ENCODE peak calls at places on chromosomes 11 and 22, in four cellular contexts. H is CD8-positive, alpha-beta memory T cell; J is mammary epithelial cell; Y is transverse colon. A is an unnamed sample.

GRCh38 chr11:21704539-21704938 is 488.3 kb upstream of the ANO5 start:
- DNase-seq in H (no peak), J (no peak), Y (no peak), A (no peak)

GRCh38 chr11:7955191-7955590 is 10.1 kb downstream of the NLRP10 start:
- DNase-seq in H (no peak), J (no peak), Y (no peak), A (no peak)

GRCh38 chr11:32643526-32643925 is 59.9 kb downstream of the EIF3M start:
- DNase-seq in Y (no peak), J (peak), H (no peak), A (peak)

GRCh38 chr11:45457649-45458048 is 171.5 kb upstream of the SYT13 start:
- DNase-seq in J (peak), H (no peak), Y (no peak), A (peak)

GRCh38 chr11:69221086-69221485 is 65.4 kb downstream of the SMIM38 start:
- DNase-seq in J (no peak), Y (no peak), H (no peak), A (no peak)

GRCh38 chr11:134342572-134343340 is 11.0 kb downstream of the GLB1L2 start:
- DNase-seq in J (no peak), H (no peak), Y (no peak), A (no peak)

GRCh38 chr11:69887841-69888670 is 68.8 kb upstream of the FGF3 start:
- DNase-seq in Y (no peak), H (no peak), J (no peak), A (no peak)

GRCh38 chr11:76153609-76153949 is 52.7 kb downstream of the WNT11 start:
- DNase-seq in Y (no peak), H (no peak), J (peak), A (no peak)

GRCh38 chr11:13440100-13440855 is 22.7 kb downstream of the BTBD10 start:
- DNase-seq in J (peak), H (no peak), Y (peak), A (peak)

GRCh38 chr22:37566329-37566837 is 6.1 kb downstream of the CDC42EP1 start:
- DNase-seq in J (no peak), H (peak), Y (peak), A (no peak)

GRCh38 chr11:119828011-119828410 is 99.0 kb upstream of the NECTIN1 start:
- DNase-seq in J (no peak), H (no peak), Y (peak), A (no peak)

GRCh38 chr22:43387815-43388214 is 24.0 kb upstream of the MPPED1 start:
- DNase-seq in H (no peak), J (no peak), Y (no peak), A (no peak)

GRCh38 chr22:25388866-25389540 is 169.6 kb downstream of the CRYBB2 start:
- DNase-seq in J (no peak), H (no peak), Y (no peak), A (no peak)

GRCh38 chr22:31089101-31090100 is 8.3 kb downstream of the SMTN start:
- DNase-seq in H (no peak), J (no peak), Y (peak), A (no peak)

GRCh38 chr11:34335801-34336200 is 22.0 kb downstream of the ABTB2 start:
- DNase-seq in J (no peak), H (no peak), Y (no peak), A (no peak)
- H3K27ac ChIP-seq in J (no peak), H (no peak), Y (no peak), A (no peak)

GRCh38 chr11:110952150-110952549 is 239.9 kb upstream of the ARHGAP20 start:
- DNase-seq in J (no peak), H (no peak), Y (no peak), A (no peak)

GRCh38 chr11:110951609-110952008 is 239.4 kb upstream of the ARHGAP20 start:
- DNase-seq in J (no peak), H (no peak), Y (no peak), A (no peak)

GRCh38 chr11:110947100-110947499 is 234.9 kb upstream of the ARHGAP20 start:
- DNase-seq in J (no peak), H (no peak), Y (no peak), A (no peak)

GRCh38 chr11:110951041-110951440 is 238.8 kb upstream of the ARHGAP20 start:
- DNase-seq in J (no peak), Y (no peak), H (no peak), A (no peak)

GRCh38 chr11:110948112-110948511 is 235.9 kb upstream of the ARHGAP20 start:
- DNase-seq in H (no peak), Y (no peak), J (no peak), A (no peak)
- H3K27ac ChIP-seq in H (no peak), Y (no peak), J (no peak), A (no peak)

GRCh38 chr11:128198206-128198605 is 389.2 kb downstream of the ETS1 start:
- DNase-seq in Y (no peak), J (no peak), H (no peak), A (no peak)

GRCh38 chr11:128204898-128205297 is 382.5 kb downstream of the ETS1 start:
- DNase-seq in Y (no peak), H (no peak), J (no peak), A (no peak)

GRCh38 chr11:128201006-128201405 is 386.4 kb downstream of the ETS1 start:
- DNase-seq in Y (no peak), H (no peak), J (no peak), A (no peak)

GRCh38 chr11:128200467-128200866 is 386.9 kb downstream of the ETS1 start:
- DNase-seq in Y (no peak), H (no peak), J (no peak), A (no peak)

GRCh38 chr11:128201801-128202200 is 385.6 kb downstream of the ETS1 start:
- DNase-seq in H (no peak), Y (no peak), J (no peak), A (no peak)
- H3K27ac ChIP-seq in H (no peak), Y (no peak), J (no peak), A (no peak)

DNA sequence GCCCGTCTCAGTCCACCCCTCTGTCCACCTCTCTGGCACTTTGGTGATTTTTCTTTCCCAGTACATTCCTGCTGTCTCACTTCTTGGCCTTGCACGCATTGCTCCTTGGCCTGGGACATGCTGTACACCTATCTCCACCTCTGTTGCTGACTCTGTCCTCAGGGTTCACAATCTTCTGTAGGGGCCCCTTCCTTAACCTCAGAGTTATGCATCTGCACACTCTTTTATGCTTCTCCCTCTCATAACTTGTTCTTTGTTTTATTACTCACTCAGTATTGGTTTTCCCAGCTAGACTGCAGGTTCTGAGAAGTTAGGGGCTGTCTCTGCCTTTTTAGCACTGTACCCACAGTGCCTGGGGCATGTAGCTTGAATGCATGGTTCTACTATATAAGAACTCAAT is 139.1 kb upstream of the MTMR2 start:
- DNase-seq in Y (no peak), H (no peak), J (no peak), A (no peak)
- H3K27ac ChIP-seq in Y (no peak), H (no peak), J (no peak), A (no peak)

GRCh38 chr11:125514336-125515101 is 18.5 kb upstream of the FEZ1 start:
- DNase-seq in Y (peak), J (peak), H (peak), A (peak)

GRCh38 chr11:125515102-125515439 is 19.0 kb upstream of the FEZ1 start:
- DNase-seq in H (no peak), Y (no peak), J (no peak), A (no peak)

GRCh38 chr11:125516266-125516665 is 20.2 kb upstream of the FEZ1 start:
- DNase-seq in Y (no peak), H (no peak), J (no peak), A (no peak)

GRCh38 chr11:125519865-125520834 is 24.1 kb upstream of the FEZ1 start:
- DNase-seq in H (no peak), Y (no peak), J (peak), A (no peak)

DNA sequence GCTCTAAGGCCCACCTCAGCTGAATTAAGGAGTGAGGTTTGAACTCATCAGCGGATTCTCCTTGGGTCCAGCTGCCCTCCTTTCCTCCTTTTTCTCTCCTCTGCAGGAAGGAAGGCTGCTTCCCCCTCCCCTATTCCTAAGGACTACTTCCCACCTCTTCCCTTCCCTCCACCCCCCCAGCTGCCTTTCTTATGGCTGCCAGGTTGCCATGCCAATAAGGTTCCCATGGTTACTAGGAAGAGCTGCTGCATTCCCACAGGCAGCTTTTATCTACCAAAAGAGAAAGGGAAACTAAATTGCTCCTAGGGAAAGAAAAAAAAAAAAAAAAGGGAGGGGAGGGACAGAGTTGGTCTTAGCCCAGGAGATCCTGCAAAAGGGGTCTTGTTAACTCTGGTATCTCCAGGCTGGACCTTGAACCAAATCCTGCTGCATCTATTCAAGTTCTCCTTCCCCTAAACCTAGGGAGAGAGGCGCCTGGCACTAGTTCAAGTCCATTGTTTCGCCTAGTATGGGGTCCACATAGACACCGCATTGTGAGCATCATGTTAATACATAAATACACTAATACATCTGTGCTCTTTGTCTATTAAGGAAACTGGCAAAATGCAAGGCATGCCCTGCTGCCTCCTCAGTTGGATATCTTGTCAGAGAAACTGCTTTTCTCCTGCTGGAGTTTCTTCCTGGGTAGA is 21.2 kb upstream of the FEZ1 start:
- DNase-seq in J (no peak), Y (no peak), H (no peak), A (no peak)
- H3K27ac ChIP-seq in J (no peak), Y (no peak), H (no peak), A (no peak)

GRCh38 chr11:123587559-123587958 is 66.9 kb downstream of the SCN3B start:
- DNase-seq in Y (peak), J (no peak), H (no peak), A (no peak)
- H3K27ac ChIP-seq in Y (peak), J (no peak), H (no peak), A (no peak)

DNA sequence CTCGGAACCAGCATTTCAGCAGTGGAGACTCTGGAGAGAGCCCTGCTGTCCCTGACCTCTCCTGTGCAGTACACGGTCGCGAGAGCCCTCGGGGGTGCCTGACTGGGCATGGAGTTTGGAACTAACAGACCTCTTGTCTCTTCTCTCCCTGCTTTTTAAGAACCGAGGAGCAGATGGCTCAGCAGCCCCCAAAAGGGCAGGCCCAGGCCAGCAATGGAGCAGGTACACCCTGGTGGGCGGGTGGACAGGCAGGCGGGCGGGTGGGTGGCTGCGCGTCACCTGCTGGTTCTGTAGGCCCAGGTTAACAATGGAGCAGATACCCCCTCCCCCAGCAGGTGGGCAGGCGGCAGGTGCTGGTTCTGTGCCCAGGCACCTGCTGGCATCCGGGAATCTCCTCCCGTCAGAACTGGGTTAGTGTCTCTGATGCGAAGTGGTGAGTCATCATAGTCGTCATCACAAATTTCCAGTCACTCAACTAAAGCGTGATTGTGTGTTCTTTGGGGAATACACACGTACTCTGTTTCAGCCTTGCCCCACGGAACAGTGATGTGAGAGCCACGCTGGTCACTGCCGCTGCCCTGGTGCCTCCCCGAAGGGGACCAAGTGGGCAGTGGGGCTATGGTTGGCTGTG is 41.1 kb downstream of the GRAMD4 start:
- DNase-seq in H (peak), Y (no peak), J (peak), A (peak)
- H3K27ac ChIP-seq in H (no peak), Y (peak), J (no peak), A (peak)

A was measured in RWPE1.